ENCODE peak calls at places on chromosomes 4 and X, in four cellular contexts. R is HEK293T, B is colonic mucosa, M is NCI-H146. A is an unnamed sample.

GRCh38 chr4:77473509-77473908 is 132.1 kb upstream of the CXCL13 start:
- DNase-seq in R (peak; percentile 54), B (no peak), M (no peak), A (peak; percentile 31)

GRCh38 chr4:48141048-48141447 is 7.0 kb upstream of the TXK start:
- DNase-seq in R (peak; percentile 14), B (no peak), M (peak; percentile 47), A (peak; percentile 12)

GRCh38 chr4:8703857-8704495 is 111.4 kb downstream of the CPZ start:
- DNase-seq in R (no peak), B (no peak), M (no peak), A (no peak)

GRCh38 chr4:53150631-53151488 is 215.0 kb downstream of the SCFD2 start:
- DNase-seq in R (no peak), B (no peak), M (no peak), A (no peak)

GRCh38 chr4:67393699-67394281 is 151.5 kb downstream of the CENPC start:
- DNase-seq in R (no peak), B (no peak), M (peak; percentile 36), A (no peak)

GRCh38 chr4:109433281-109434006 is at the start of gene SEC24B:
- DNase-seq in R (peak; percentile 77), B (peak; percentile 89), M (peak; percentile 78), A (peak; percentile 47)

GRCh38 chrX:72115380-72115779 is 16.3 kb downstream of the RTL5 start:
- DNase-seq in R (no peak), B (no peak), M (no peak), A (no peak)

GRCh38 chr4:98657531-98658286 is 702 bp downstream of the TSPAN5 start:
- DNase-seq in R (peak; percentile 65), B (peak; percentile 43), M (no peak), A (peak; percentile 71)

GRCh38 chr4:48963042-48963679 is 22.9 kb upstream of the CWH43 start:
- DNase-seq in R (peak; percentile 54), B (peak; percentile 80), M (peak; percentile 90), A (peak; percentile 29)

GRCh38 chrX:136819026-136819425 is 38.3 kb upstream of the ARHGEF6 start:
- DNase-seq in R (no peak), B (no peak), M (no peak), A (no peak)

GRCh38 chr4:182835006-182835740 is 82.0 kb downstream of the DCTD start:
- DNase-seq in R (no peak), B (no peak), M (no peak), A (no peak)

GRCh38 chr4:110503588-110504435 is 27.9 kb downstream of the ENPEP start:
- DNase-seq in R (no peak), B (no peak), M (no peak), A (no peak)

GRCh38 chr4:17773125-17773698 is 8.2 kb downstream of the FAM184B start:
- DNase-seq in R (no peak), B (no peak), M (no peak), A (no peak)

GRCh38 chrX:108270739-108271396 is 167.4 kb downstream of the COL4A6 start:
- DNase-seq in R (no peak), B (no peak), M (no peak), A (no peak)

GRCh38 chrX:13506574-13506973 is 62.8 kb upstream of the EGFL6 start:
- DNase-seq in R (peak; percentile 59), B (peak; percentile 39), M (peak; percentile 30), A (no peak)

GRCh38 chr4:77797239-77797638 is 21.9 kb downstream of the CNOT6L start:
- DNase-seq in R (no peak), B (no peak), M (peak; percentile 3), A (no peak)

GRCh38 chr4:34850426-34850825 is 1393.9 kb downstream of the ARAP2 start:
- DNase-seq in R (no peak), B (no peak), M (no peak), A (no peak)

GRCh38 chrX:1486749-1487361 is 34.1 kb upstream of the ASMTL start:
- DNase-seq in R (no peak), B (no peak), M (no peak), A (no peak)

GRCh38 chrX:125170459-125170858 is 149.2 kb upstream of the TEX13C start:
- DNase-seq in R (no peak), B (no peak), M (no peak), A (no peak)

GRCh38 chrX:132125906-132126305 is 1.9 kb downstream of the FRMD7 start:
- DNase-seq in R (no peak), B (no peak), M (no peak), A (no peak)

GRCh38 chr4:74456849-74457395 is 12.0 kb downstream of the AREG start:
- DNase-seq in R (no peak), B (no peak), M (no peak), A (no peak)

GRCh38 chr4:120865985-120866384 is 56.5 kb downstream of the PRDM5 start:
- DNase-seq in R (no peak), B (no peak), M (peak; percentile 63), A (no peak)

GRCh38 chr4:65071532-65071931 is 598.8 kb downstream of the EPHA5 start:
- DNase-seq in R (no peak), B (no peak), M (no peak), A (no peak)

GRCh38 chr4:27270435-27270834 is 409.8 kb downstream of the STIM2 start:
- DNase-seq in R (no peak), B (no peak), M (peak; percentile 97), A (no peak)

GRCh38 chr4:84708406-84709135 is 125.6 kb downstream of the CDS1 start:
- DNase-seq in R (no peak), B (no peak), M (no peak), A (no peak)

GRCh38 chrX:12805333-12805732 is 14.1 kb downstream of the PRPS2 start:
- DNase-seq in R (no peak), B (peak; percentile 28), M (no peak), A (no peak)

GRCh38 chrX:43446752-43447151 is 209.3 kb upstream of the MAOA start:
- DNase-seq in R (no peak), B (no peak), M (no peak), A (no peak)

GRCh38 chr4:129362685-129363274 is 266.8 kb downstream of the C4orf33 start:
- DNase-seq in R (peak; percentile 61), B (peak; percentile 57), M (peak; percentile 57), A (no peak)

GRCh38 chr4:54428940-54429339 is 199.8 kb downstream of the PDGFRA start:
- DNase-seq in R (no peak), B (no peak), M (no peak), A (no peak)

GRCh38 chr4:168857546-168858314 is 152.3 kb downstream of the CBR4 start:
- DNase-seq in R (no peak), B (no peak), M (no peak), A (no peak)

GRCh38 chr4:38313175-38313574 is 350.8 kb upstream of the KLF3 start:
- DNase-seq in R (no peak), B (peak; percentile 85), M (peak; percentile 65), A (no peak)

GRCh38 chr4:105840426-105841174 is 54.7 kb upstream of the NPNT start:
- DNase-seq in R (no peak), B (no peak), M (peak; percentile 26), A (no peak)

GRCh38 chr4:176769519-176769918 is 23.2 kb downstream of the VEGFC start:
- DNase-seq in R (no peak), B (no peak), M (no peak), A (no peak)

GRCh38 chrX:46184749-46185148 is 360.5 kb downstream of the ZNF674 start:
- DNase-seq in R (no peak), B (no peak), M (no peak), A (no peak)

GRCh38 chr4:185730849-185731608 is 81.0 kb downstream of the SORBS2 start:
- DNase-seq in R (no peak), B (no peak), M (no peak), A (no peak)

GRCh38 chrX:41407816-41408215 is 39.3 kb upstream of the NYX start:
- DNase-seq in R (no peak), B (no peak), M (no peak), A (no peak)

GRCh38 chrX:129557844-129558243 is 17.8 kb downstream of the OCRL start:
- DNase-seq in R (no peak), B (no peak), M (no peak), A (no peak)

GRCh38 chr4:108988514-108989195 is 225.8 kb upstream of the ETNPPL start:
- DNase-seq in R (no peak), B (no peak), M (no peak), A (no peak)